ENCODE peak calls at places on chromosomes 13 and 19, in five cellular contexts. One of them, this sample, is unnamed.

GRCh38 chr19:47035127-47035494 is 13.3 kb downstream of the TMEM160 start:
- DNase-seq in AG09309: no peak
- DNase-seq in IMR-90: no peak
- DNase-seq in fibroblast of lung: no peak
- DNase-seq in heart right ventricle: no peak
- DNase-seq in this sample: peak

GRCh38 chr13:20525144-20525600 is 485 bp downstream of the CRYL1 start:
- DNase-seq in AG09309: no peak
- DNase-seq in IMR-90: no peak
- DNase-seq in fibroblast of lung: peak
- DNase-seq in heart right ventricle: no peak
- DNase-seq in this sample: peak

GRCh38 chr19:39127812-39128510 is 2.4 kb downstream of the PAK4 start:
- DNase-seq in AG09309: no peak
- DNase-seq in IMR-90: no peak
- DNase-seq in fibroblast of lung: no peak
- DNase-seq in heart right ventricle: no peak
- DNase-seq in this sample: no peak

GRCh38 chr13:73038064-73038463 is 20.7 kb upstream of the KLF5 start:
- DNase-seq in AG09309: no peak
- DNase-seq in IMR-90: no peak
- DNase-seq in fibroblast of lung: no peak
- DNase-seq in heart right ventricle: no peak
- DNase-seq in this sample: no peak

GRCh38 chr13:64276232-64276631 is 2860.6 kb upstream of the PCDH20 start:
- DNase-seq in AG09309: no peak
- DNase-seq in IMR-90: no peak
- DNase-seq in fibroblast of lung: no peak
- DNase-seq in heart right ventricle: no peak
- DNase-seq in this sample: no peak

GRCh38 chr19:42436006-42436405 is 6.7 kb downstream of the CXCL17 start:
- DNase-seq in AG09309: no peak
- DNase-seq in IMR-90: no peak
- DNase-seq in fibroblast of lung: peak
- DNase-seq in heart right ventricle: no peak
- DNase-seq in this sample: peak

GRCh38 chr19:2811221-2811722 is 8.4 kb upstream of the ZNF554 start:
- DNase-seq in AG09309: no peak
- DNase-seq in IMR-90: no peak
- DNase-seq in fibroblast of lung: no peak
- DNase-seq in heart right ventricle: no peak
- DNase-seq in this sample: no peak

GRCh38 chr13:41050041-41050440 is 11.3 kb upstream of the WBP4 start:
- DNase-seq in AG09309: no peak
- DNase-seq in IMR-90: no peak
- DNase-seq in fibroblast of lung: no peak
- DNase-seq in heart right ventricle: no peak
- DNase-seq in this sample: peak

GRCh38 chr19:40585241-40585640 is 8.6 kb downstream of the SHKBP1 start:
- DNase-seq in AG09309: no peak
- DNase-seq in IMR-90: no peak
- DNase-seq in fibroblast of lung: no peak
- DNase-seq in heart right ventricle: no peak
- DNase-seq in this sample: no peak

GRCh38 chr19:13978306-13978705 is 26.0 kb downstream of the DCAF15 start:
- DNase-seq in AG09309: no peak
- DNase-seq in IMR-90: no peak
- DNase-seq in fibroblast of lung: peak
- DNase-seq in heart right ventricle: peak
- DNase-seq in this sample: peak

GRCh38 chr19:20371911-20372310 is 193.7 kb downstream of the ZNF737 start:
- DNase-seq in AG09309: no peak
- DNase-seq in IMR-90: no peak
- DNase-seq in fibroblast of lung: no peak
- DNase-seq in heart right ventricle: no peak
- DNase-seq in this sample: no peak

GRCh38 chr13:106155411-106155810 is 380.1 kb downstream of the EFNB2 start:
- DNase-seq in AG09309: no peak
- DNase-seq in IMR-90: peak
- DNase-seq in fibroblast of lung: no peak
- DNase-seq in heart right ventricle: no peak
- DNase-seq in this sample: peak

GRCh38 chr13:79581870-79582315 is 100.9 kb downstream of the NDFIP2 start:
- DNase-seq in AG09309: no peak
- DNase-seq in IMR-90: peak
- DNase-seq in fibroblast of lung: peak
- DNase-seq in heart right ventricle: peak
- DNase-seq in this sample: peak

GRCh38 chr19:16628984-16629691 is 1.1 kb upstream of the MED26 start:
- DNase-seq in AG09309: peak
- DNase-seq in IMR-90: peak
- DNase-seq in fibroblast of lung: peak
- DNase-seq in heart right ventricle: peak
- DNase-seq in this sample: peak

GRCh38 chr13:43196171-43196611 is 172.8 kb downstream of the DNAJC15 start:
- DNase-seq in AG09309: no peak
- DNase-seq in IMR-90: peak
- DNase-seq in fibroblast of lung: peak
- DNase-seq in heart right ventricle: peak
- DNase-seq in this sample: peak

GRCh38 chr19:6521718-6522646 is 8.8 kb upstream of the TNFSF9 start:
- DNase-seq in AG09309: no peak
- DNase-seq in IMR-90: no peak
- DNase-seq in fibroblast of lung: no peak
- DNase-seq in heart right ventricle: no peak
- DNase-seq in this sample: peak

GRCh38 chr19:45553464-45553863 is 31.1 kb downstream of the OPA3 start:
- DNase-seq in AG09309: no peak
- DNase-seq in IMR-90: no peak
- DNase-seq in fibroblast of lung: no peak
- DNase-seq in heart right ventricle: no peak
- DNase-seq in this sample: no peak

GRCh38 chr19:34841780-34842179 is 68.8 kb upstream of the ZNF599 start:
- DNase-seq in AG09309: no peak
- DNase-seq in IMR-90: no peak
- DNase-seq in fibroblast of lung: no peak
- DNase-seq in heart right ventricle: no peak
- DNase-seq in this sample: no peak

GRCh38 chr13:21435231-21435630 is 23.9 kb downstream of the ZDHHC20 start:
- DNase-seq in AG09309: no peak
- DNase-seq in IMR-90: no peak
- DNase-seq in fibroblast of lung: no peak
- DNase-seq in heart right ventricle: no peak
- DNase-seq in this sample: no peak

GRCh38 chr19:45800009-45800553 is 7.4 kb upstream of the DMWD start:
- DNase-seq in AG09309: no peak
- DNase-seq in IMR-90: peak
- DNase-seq in fibroblast of lung: peak
- DNase-seq in heart right ventricle: no peak
- DNase-seq in this sample: peak

GRCh38 chr13:101845501-101846012 is 393.1 kb downstream of the ITGBL1 start:
- DNase-seq in AG09309: no peak
- DNase-seq in IMR-90: peak
- DNase-seq in fibroblast of lung: no peak
- DNase-seq in heart right ventricle: no peak
- DNase-seq in this sample: peak

GRCh38 chr13:46908511-46908910 is 11.7 kb upstream of the HTR2A start:
- DNase-seq in AG09309: peak
- DNase-seq in IMR-90: peak
- DNase-seq in fibroblast of lung: peak
- DNase-seq in heart right ventricle: no peak
- DNase-seq in this sample: peak

GRCh38 chr19:5864725-5865486 is 5.4 kb downstream of the FUT5 start:
- DNase-seq in AG09309: no peak
- DNase-seq in IMR-90: no peak
- DNase-seq in fibroblast of lung: no peak
- DNase-seq in heart right ventricle: no peak
- DNase-seq in this sample: no peak

GRCh38 chr13:36766295-36766694 is 52.7 kb upstream of the RFXAP start:
- DNase-seq in AG09309: no peak
- DNase-seq in IMR-90: peak
- DNase-seq in fibroblast of lung: peak
- DNase-seq in heart right ventricle: no peak
- DNase-seq in this sample: peak

GRCh38 chr13:34044041-34044440 is 226.1 kb downstream of the RFC3 start:
- DNase-seq in AG09309: peak
- DNase-seq in IMR-90: no peak
- DNase-seq in fibroblast of lung: no peak
- DNase-seq in heart right ventricle: no peak
- DNase-seq in this sample: no peak

GRCh38 chr13:42807866-42808265 is 26.5 kb downstream of the FAM216B start:
- DNase-seq in AG09309: no peak
- DNase-seq in IMR-90: peak
- DNase-seq in fibroblast of lung: peak
- DNase-seq in heart right ventricle: no peak
- DNase-seq in this sample: peak

GRCh38 chr19:50190439-50190891 is 13.0 kb upstream of the MYH14 start:
- DNase-seq in AG09309: no peak
- DNase-seq in IMR-90: no peak
- DNase-seq in fibroblast of lung: no peak
- DNase-seq in heart right ventricle: no peak
- DNase-seq in this sample: no peak

GRCh38 chr13:32390484-32390883 is 37.4 kb downstream of the N4BP2L1 start:
- DNase-seq in AG09309: no peak
- DNase-seq in IMR-90: no peak
- DNase-seq in fibroblast of lung: no peak
- DNase-seq in heart right ventricle: no peak
- DNase-seq in this sample: no peak

DNA sequence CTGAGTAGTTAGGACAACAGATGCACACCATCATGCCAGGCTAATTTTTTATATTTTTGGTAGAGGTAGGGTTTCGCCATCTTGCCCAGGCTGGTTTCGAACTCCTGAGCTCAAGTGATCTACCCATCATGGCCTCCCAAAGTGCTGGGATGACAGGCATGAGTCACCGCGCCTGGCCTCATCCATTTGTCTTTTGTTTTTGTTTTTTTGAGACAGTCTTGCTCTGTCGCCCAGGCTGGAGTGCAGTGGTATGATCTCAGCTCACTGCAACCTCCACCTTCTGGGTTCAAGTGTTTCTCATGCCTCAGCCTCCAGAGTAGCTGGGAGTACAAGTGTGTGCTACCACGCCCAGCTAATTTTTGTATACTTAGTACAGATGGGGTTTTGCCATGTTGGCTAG is 57.0 kb downstream of the DNM2 start:
- DNase-seq in AG09309: no peak
- DNase-seq in IMR-90: no peak
- DNase-seq in fibroblast of lung: no peak
- DNase-seq in heart right ventricle: no peak
- DNase-seq in this sample: peak
- TF ChIP-seq CTCF in AG09309: no peak
- TF ChIP-seq CTCF in IMR-90: no peak
- TF ChIP-seq CTCF in fibroblast of lung: no peak
- TF ChIP-seq CTCF in heart right ventricle: no peak
- TF ChIP-seq CTCF in this sample: no peak

GRCh38 chr19:1488282-1488601 is 1.9 kb downstream of the PCSK4 start:
- DNase-seq in AG09309: no peak
- DNase-seq in IMR-90: no peak
- DNase-seq in fibroblast of lung: no peak
- DNase-seq in heart right ventricle: no peak
- DNase-seq in this sample: no peak

GRCh38 chr19:1491114-1491848 is at the start of gene REEP6:
- DNase-seq in AG09309: no peak
- DNase-seq in IMR-90: no peak
- DNase-seq in fibroblast of lung: no peak
- DNase-seq in heart right ventricle: no peak
- DNase-seq in this sample: no peak

GRCh38 chr19:1490311-1491113 is at the start of gene PCSK4:
- DNase-seq in AG09309: peak
- DNase-seq in IMR-90: peak
- DNase-seq in fibroblast of lung: peak
- DNase-seq in heart right ventricle: peak
- DNase-seq in this sample: peak

GRCh38 chr19:1490020-1490310 is 185 bp downstream of the PCSK4 start:
- DNase-seq in AG09309: no peak
- DNase-seq in IMR-90: no peak
- DNase-seq in fibroblast of lung: no peak
- DNase-seq in heart right ventricle: no peak
- DNase-seq in this sample: no peak

DNA sequence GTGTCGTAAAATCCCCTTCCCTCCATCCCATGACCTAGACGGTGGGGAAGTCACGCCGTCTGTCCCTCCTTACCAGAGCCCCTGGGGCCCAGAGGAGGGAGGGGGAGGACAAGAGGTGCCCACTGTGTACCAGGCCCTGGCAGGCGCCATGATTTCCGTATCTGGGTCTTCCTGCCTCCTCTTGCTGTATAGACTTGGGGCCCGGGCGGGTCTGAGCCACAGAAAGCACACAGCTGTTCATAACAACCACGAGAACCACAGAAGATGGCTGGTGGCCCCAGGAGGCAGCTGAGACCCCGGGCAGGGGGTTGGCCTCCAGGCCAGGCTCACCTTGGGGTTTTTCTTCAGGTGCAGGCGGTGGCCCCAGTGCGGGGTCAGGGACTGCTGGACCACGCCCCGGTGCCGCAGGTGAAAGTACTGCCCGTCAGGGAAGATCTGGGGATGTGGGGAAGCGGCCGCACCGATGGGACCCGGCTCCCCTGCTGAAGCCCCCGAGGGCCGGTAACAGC is 633 bp downstream of the PCSK4 start:
- DNase-seq in AG09309: no peak
- DNase-seq in IMR-90: no peak
- DNase-seq in fibroblast of lung: no peak
- DNase-seq in heart right ventricle: no peak
- DNase-seq in this sample: no peak
- H3K4me3 ChIP-seq in AG09309: peak
- H3K4me3 ChIP-seq in IMR-90: peak
- H3K4me3 ChIP-seq in fibroblast of lung: peak
- H3K4me3 ChIP-seq in heart right ventricle: peak
- H3K4me3 ChIP-seq in this sample: peak

GRCh38 chr13:110028311-110028710 is 241.9 kb upstream of the IRS2 start:
- DNase-seq in AG09309: no peak
- DNase-seq in IMR-90: no peak
- DNase-seq in fibroblast of lung: no peak
- DNase-seq in heart right ventricle: no peak
- DNase-seq in this sample: no peak
- TF ChIP-seq CTCF in AG09309: no peak
- TF ChIP-seq CTCF in IMR-90: no peak
- TF ChIP-seq CTCF in fibroblast of lung: no peak
- TF ChIP-seq CTCF in heart right ventricle: no peak
- TF ChIP-seq CTCF in this sample: no peak

GRCh38 chr13:99982021-99982740 is 597 bp downstream of the ZIC2 start:
- DNase-seq in AG09309: no peak
- DNase-seq in IMR-90: no peak
- DNase-seq in fibroblast of lung: no peak
- DNase-seq in heart right ventricle: no peak
- DNase-seq in this sample: no peak

GRCh38 chr13:99981115-99982020 is at the start of gene ZIC2:
- DNase-seq in AG09309: no peak
- DNase-seq in IMR-90: no peak
- DNase-seq in fibroblast of lung: no peak
- DNase-seq in heart right ventricle: no peak
- DNase-seq in this sample: peak

GRCh38 chr13:99984134-99984462 is 2.5 kb downstream of the ZIC2 start:
- DNase-seq in AG09309: no peak
- DNase-seq in IMR-90: no peak
- DNase-seq in fibroblast of lung: no peak
- DNase-seq in heart right ventricle: no peak
- DNase-seq in this sample: no peak

GRCh38 chr13:99983401-99984133 is 2.0 kb downstream of the ZIC2 start:
- DNase-seq in AG09309: no peak
- DNase-seq in IMR-90: no peak
- DNase-seq in fibroblast of lung: no peak
- DNase-seq in heart right ventricle: no peak
- DNase-seq in this sample: no peak

GRCh38 chr13:99982741-99983400 is 1.3 kb downstream of the ZIC2 start:
- DNase-seq in AG09309: no peak
- DNase-seq in IMR-90: no peak
- DNase-seq in fibroblast of lung: no peak
- DNase-seq in heart right ventricle: no peak
- DNase-seq in this sample: no peak
- H3K4me3 ChIP-seq in AG09309: peak
- H3K4me3 ChIP-seq in IMR-90: no peak
- H3K4me3 ChIP-seq in fibroblast of lung: no peak
- H3K4me3 ChIP-seq in heart right ventricle: no peak
- H3K4me3 ChIP-seq in this sample: no peak